ENCODE peak calls at places on chromosomes 6 and 20, in six cellular contexts. One of them, this sample, is unnamed.

GRCh38 chr6:16313732-16314131 is 75.3 kb downstream of the GMPR start:
- DNase-seq in sigmoid colon: no peak
- DNase-seq in B cell: no peak
- DNase-seq in testis: no peak
- DNase-seq in endothelial cell: no peak
- DNase-seq in progenitor cell of endocrine pancreas: no peak
- DNase-seq in this sample: no peak

GRCh38 chr20:12179692-12180091 is 262.0 kb downstream of the BTBD3 start:
- DNase-seq in sigmoid colon: no peak
- DNase-seq in B cell: no peak
- DNase-seq in testis: no peak
- DNase-seq in endothelial cell: no peak
- DNase-seq in progenitor cell of endocrine pancreas: no peak
- DNase-seq in this sample: no peak

GRCh38 chr20:46324960-46325703 is 16.8 kb upstream of the CDH22 start:
- DNase-seq in sigmoid colon: no peak
- DNase-seq in B cell: no peak
- DNase-seq in testis: peak; percentile 55
- DNase-seq in endothelial cell: peak; percentile 65
- DNase-seq in progenitor cell of endocrine pancreas: no peak
- DNase-seq in this sample: no peak

GRCh38 chr20:12276011-12276673 is 358.4 kb downstream of the BTBD3 start:
- DNase-seq in sigmoid colon: no peak
- DNase-seq in B cell: no peak
- DNase-seq in testis: no peak
- DNase-seq in endothelial cell: no peak
- DNase-seq in progenitor cell of endocrine pancreas: no peak
- DNase-seq in this sample: no peak

GRCh38 chr20:25047766-25048165 is 10.2 kb downstream of the ACSS1 start:
- DNase-seq in sigmoid colon: peak; percentile 54
- DNase-seq in B cell: no peak
- DNase-seq in testis: no peak
- DNase-seq in endothelial cell: no peak
- DNase-seq in progenitor cell of endocrine pancreas: no peak
- DNase-seq in this sample: no peak

GRCh38 chr6:33160728-33161323 is 31.4 kb downstream of the COL11A2 start:
- DNase-seq in sigmoid colon: peak; percentile 90
- DNase-seq in B cell: no peak
- DNase-seq in testis: peak; percentile 55
- DNase-seq in endothelial cell: no peak
- DNase-seq in progenitor cell of endocrine pancreas: no peak
- DNase-seq in this sample: no peak

GRCh38 chr6:54053893-54054391 is 57.3 kb upstream of the MLIP start:
- DNase-seq in sigmoid colon: no peak
- DNase-seq in B cell: no peak
- DNase-seq in testis: peak; percentile 67
- DNase-seq in endothelial cell: no peak
- DNase-seq in progenitor cell of endocrine pancreas: no peak
- DNase-seq in this sample: no peak

GRCh38 chr20:1165521-1165920 is 19.3 kb downstream of the TMEM74B start:
- DNase-seq in sigmoid colon: no peak
- DNase-seq in B cell: no peak
- DNase-seq in testis: no peak
- DNase-seq in endothelial cell: no peak
- DNase-seq in progenitor cell of endocrine pancreas: no peak
- DNase-seq in this sample: no peak

GRCh38 chr6:14818422-14818884 is 427.4 kb upstream of the JARID2 start:
- DNase-seq in sigmoid colon: no peak
- DNase-seq in B cell: no peak
- DNase-seq in testis: peak; percentile 80
- DNase-seq in endothelial cell: no peak
- DNase-seq in progenitor cell of endocrine pancreas: no peak
- DNase-seq in this sample: no peak

GRCh38 chr20:63454729-63455567 is 17.5 kb downstream of the KCNQ2 start:
- DNase-seq in sigmoid colon: no peak
- DNase-seq in B cell: no peak
- DNase-seq in testis: no peak
- DNase-seq in endothelial cell: no peak
- DNase-seq in progenitor cell of endocrine pancreas: no peak
- DNase-seq in this sample: no peak

GRCh38 chr6:14596410-14596809 is 478.8 kb downstream of the CD83 start:
- DNase-seq in sigmoid colon: peak; percentile 68
- DNase-seq in B cell: no peak
- DNase-seq in testis: no peak
- DNase-seq in endothelial cell: no peak
- DNase-seq in progenitor cell of endocrine pancreas: no peak
- DNase-seq in this sample: no peak

GRCh38 chr6:37695857-37696219 is 1.8 kb downstream of the MDGA1 start:
- DNase-seq in sigmoid colon: no peak
- DNase-seq in B cell: no peak
- DNase-seq in testis: no peak
- DNase-seq in endothelial cell: peak; percentile 29
- DNase-seq in progenitor cell of endocrine pancreas: no peak
- DNase-seq in this sample: no peak

GRCh38 chr6:105324386-105325000 is 78.4 kb downstream of the PREP start:
- DNase-seq in sigmoid colon: no peak
- DNase-seq in B cell: no peak
- DNase-seq in testis: no peak
- DNase-seq in endothelial cell: no peak
- DNase-seq in progenitor cell of endocrine pancreas: no peak
- DNase-seq in this sample: no peak

GRCh38 chr20:23782366-23782983 is 31.7 kb upstream of the CST1 start:
- DNase-seq in sigmoid colon: no peak
- DNase-seq in B cell: no peak
- DNase-seq in testis: peak; percentile 76
- DNase-seq in endothelial cell: peak; percentile 44
- DNase-seq in progenitor cell of endocrine pancreas: no peak
- DNase-seq in this sample: peak; percentile 21

GRCh38 chr20:35598899-35599775 is 16.5 kb upstream of the SPAG4 start:
- DNase-seq in sigmoid colon: peak; percentile 41
- DNase-seq in B cell: no peak
- DNase-seq in testis: no peak
- DNase-seq in endothelial cell: no peak
- DNase-seq in progenitor cell of endocrine pancreas: no peak
- DNase-seq in this sample: no peak

GRCh38 chr6:42841844-42842584 is 37.4 kb upstream of the RPL7L1 start:
- DNase-seq in sigmoid colon: no peak
- DNase-seq in B cell: no peak
- DNase-seq in testis: no peak
- DNase-seq in endothelial cell: no peak
- DNase-seq in progenitor cell of endocrine pancreas: no peak
- DNase-seq in this sample: no peak

GRCh38 chr6:128358111-128358780 is 162.2 kb downstream of the PTPRK start:
- DNase-seq in sigmoid colon: no peak
- DNase-seq in B cell: no peak
- DNase-seq in testis: no peak
- DNase-seq in endothelial cell: no peak
- DNase-seq in progenitor cell of endocrine pancreas: no peak
- DNase-seq in this sample: no peak

GRCh38 chr20:38997622-38998021 is 35.5 kb downstream of the DHX35 start:
- DNase-seq in sigmoid colon: no peak
- DNase-seq in B cell: peak; percentile 9
- DNase-seq in testis: no peak
- DNase-seq in endothelial cell: no peak
- DNase-seq in progenitor cell of endocrine pancreas: no peak
- DNase-seq in this sample: peak; percentile 84

GRCh38 chr20:31704225-31705119 is 18.2 kb downstream of the BCL2L1 start:
- DNase-seq in sigmoid colon: peak; percentile 57
- DNase-seq in B cell: no peak
- DNase-seq in testis: no peak
- DNase-seq in endothelial cell: peak; percentile 53
- DNase-seq in progenitor cell of endocrine pancreas: peak; percentile 71
- DNase-seq in this sample: no peak

GRCh38 chr6:47004458-47004857 is 37.7 kb downstream of the ADGRF1 start:
- DNase-seq in sigmoid colon: no peak
- DNase-seq in B cell: no peak
- DNase-seq in testis: no peak
- DNase-seq in endothelial cell: no peak
- DNase-seq in progenitor cell of endocrine pancreas: no peak
- DNase-seq in this sample: no peak

GRCh38 chr6:56772737-56773184 is 130.1 kb upstream of the DST start:
- DNase-seq in sigmoid colon: peak; percentile 78
- DNase-seq in B cell: no peak
- DNase-seq in testis: no peak
- DNase-seq in endothelial cell: no peak
- DNase-seq in progenitor cell of endocrine pancreas: no peak
- DNase-seq in this sample: no peak

GRCh38 chr20:3766832-3767433 is 620 bp downstream of the ADISSP start:
- DNase-seq in sigmoid colon: peak; percentile 68
- DNase-seq in B cell: no peak
- DNase-seq in testis: no peak
- DNase-seq in endothelial cell: no peak
- DNase-seq in progenitor cell of endocrine pancreas: no peak
- DNase-seq in this sample: no peak

GRCh38 chr6:33815854-33816253 is 12.1 kb upstream of the MLN start:
- DNase-seq in sigmoid colon: no peak
- DNase-seq in B cell: no peak
- DNase-seq in testis: no peak
- DNase-seq in endothelial cell: peak; percentile 39
- DNase-seq in progenitor cell of endocrine pancreas: no peak
- DNase-seq in this sample: peak; percentile 55

GRCh38 chr6:75933387-75933975 is 139.0 kb downstream of the IMPG1 start:
- DNase-seq in sigmoid colon: no peak
- DNase-seq in B cell: no peak
- DNase-seq in testis: no peak
- DNase-seq in endothelial cell: no peak
- DNase-seq in progenitor cell of endocrine pancreas: no peak
- DNase-seq in this sample: no peak

GRCh38 chr6:44003345-44004061 is 123.7 kb downstream of the MRPL14 start:
- DNase-seq in sigmoid colon: no peak
- DNase-seq in B cell: peak; percentile 36
- DNase-seq in testis: no peak
- DNase-seq in endothelial cell: peak; percentile 23
- DNase-seq in progenitor cell of endocrine pancreas: no peak
- DNase-seq in this sample: peak; percentile 67

GRCh38 chr20:24842591-24843442 is 106.3 kb upstream of the CST7 start:
- DNase-seq in sigmoid colon: no peak
- DNase-seq in B cell: peak; percentile 29
- DNase-seq in testis: peak; percentile 67
- DNase-seq in endothelial cell: no peak
- DNase-seq in progenitor cell of endocrine pancreas: no peak
- DNase-seq in this sample: peak; percentile 61

GRCh38 chr6:157066781-157067491 is 256.4 kb downstream of the TMEM242 start:
- DNase-seq in sigmoid colon: no peak
- DNase-seq in B cell: no peak
- DNase-seq in testis: no peak
- DNase-seq in endothelial cell: no peak
- DNase-seq in progenitor cell of endocrine pancreas: no peak
- DNase-seq in this sample: no peak

GRCh38 chr20:57548177-57549058 is 12.5 kb upstream of the PCK1 start:
- DNase-seq in sigmoid colon: peak; percentile 56
- DNase-seq in B cell: no peak
- DNase-seq in testis: peak; percentile 38
- DNase-seq in endothelial cell: no peak
- DNase-seq in progenitor cell of endocrine pancreas: no peak
- DNase-seq in this sample: no peak

GRCh38 chr6:108453601-108454157 is 107.0 kb upstream of the FOXO3 start:
- DNase-seq in sigmoid colon: no peak
- DNase-seq in B cell: peak; percentile 21
- DNase-seq in testis: no peak
- DNase-seq in endothelial cell: no peak
- DNase-seq in progenitor cell of endocrine pancreas: no peak
- DNase-seq in this sample: no peak
- TF ChIP-seq CTCF in sigmoid colon: no peak
- TF ChIP-seq CTCF in B cell: no peak
- TF ChIP-seq CTCF in testis: no peak
- TF ChIP-seq CTCF in endothelial cell: no peak
- TF ChIP-seq CTCF in progenitor cell of endocrine pancreas: no peak
- TF ChIP-seq CTCF in this sample: no peak

GRCh38 chr6:3908961-3909360 is 59.8 kb downstream of the FAM50B start:
- DNase-seq in sigmoid colon: no peak
- DNase-seq in B cell: no peak
- DNase-seq in testis: no peak
- DNase-seq in endothelial cell: no peak
- DNase-seq in progenitor cell of endocrine pancreas: no peak
- DNase-seq in this sample: no peak
- TF ChIP-seq CTCF in sigmoid colon: no peak
- TF ChIP-seq CTCF in B cell: no peak
- TF ChIP-seq CTCF in testis: no peak
- TF ChIP-seq CTCF in endothelial cell: no peak
- TF ChIP-seq CTCF in progenitor cell of endocrine pancreas: no peak
- TF ChIP-seq CTCF in this sample: no peak

DNA sequence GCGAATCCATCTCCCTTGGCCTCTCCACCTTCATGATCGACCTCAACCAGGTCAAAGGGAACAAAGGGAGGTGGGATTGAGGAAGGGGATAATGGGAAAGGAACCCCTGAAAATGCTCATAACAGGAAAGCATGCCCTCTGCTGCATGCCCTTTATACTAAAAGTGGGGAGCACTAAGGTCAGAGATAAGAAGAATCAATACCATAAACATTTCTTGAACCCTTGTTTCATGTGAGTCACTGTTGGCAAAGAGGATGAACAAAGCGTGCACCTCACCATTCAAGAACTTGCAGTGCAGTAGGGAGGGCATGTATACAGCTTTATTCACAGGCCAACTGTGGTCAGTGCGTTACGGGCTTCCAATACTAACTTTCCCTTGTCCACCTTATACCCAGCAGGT is 1.7 kb upstream of the SAPCD1 start:
- DNase-seq in sigmoid colon: no peak
- DNase-seq in B cell: no peak
- DNase-seq in testis: no peak
- DNase-seq in endothelial cell: no peak
- DNase-seq in progenitor cell of endocrine pancreas: no peak
- DNase-seq in this sample: no peak
- TF ChIP-seq CTCF in sigmoid colon: no peak
- TF ChIP-seq CTCF in B cell: no peak
- TF ChIP-seq CTCF in testis: no peak
- TF ChIP-seq CTCF in endothelial cell: no peak
- TF ChIP-seq CTCF in progenitor cell of endocrine pancreas: no peak
- TF ChIP-seq CTCF in this sample: no peak

GRCh38 chr6:7993952-7994351 is 70.2 kb downstream of the BLOC1S5 start:
- DNase-seq in sigmoid colon: no peak
- DNase-seq in B cell: no peak
- DNase-seq in testis: no peak
- DNase-seq in endothelial cell: no peak
- DNase-seq in progenitor cell of endocrine pancreas: no peak
- DNase-seq in this sample: no peak
- TF ChIP-seq CTCF in sigmoid colon: no peak
- TF ChIP-seq CTCF in B cell: no peak
- TF ChIP-seq CTCF in testis: no peak
- TF ChIP-seq CTCF in endothelial cell: no peak
- TF ChIP-seq CTCF in progenitor cell of endocrine pancreas: no peak
- TF ChIP-seq CTCF in this sample: no peak

DNA sequence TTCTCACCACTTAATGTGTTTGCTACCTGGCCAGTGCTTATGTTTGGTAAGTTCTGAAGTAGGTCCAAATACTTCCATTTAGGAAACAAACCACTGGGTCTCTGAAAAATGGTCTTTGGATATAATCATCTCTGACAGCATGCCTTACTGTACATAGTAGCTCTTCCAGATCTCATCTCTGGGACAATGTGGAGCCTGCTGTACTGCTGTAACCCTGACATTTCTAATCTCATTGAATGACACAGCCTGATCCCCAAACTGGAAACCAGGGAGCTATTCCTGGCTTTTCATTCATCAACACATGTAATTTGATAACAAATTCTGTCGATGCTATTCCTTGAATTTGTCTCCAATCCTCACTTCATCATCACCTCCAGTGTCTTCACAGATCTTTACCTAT is 23.5 kb downstream of the OGFRL1 start:
- DNase-seq in sigmoid colon: no peak
- DNase-seq in B cell: no peak
- DNase-seq in testis: no peak
- DNase-seq in endothelial cell: no peak
- DNase-seq in progenitor cell of endocrine pancreas: no peak
- DNase-seq in this sample: no peak
- TF ChIP-seq CTCF in sigmoid colon: no peak
- TF ChIP-seq CTCF in B cell: no peak
- TF ChIP-seq CTCF in testis: no peak
- TF ChIP-seq CTCF in endothelial cell: no peak
- TF ChIP-seq CTCF in progenitor cell of endocrine pancreas: no peak
- TF ChIP-seq CTCF in this sample: no peak